ENCODE peak calls at places on chromosome 13, in eight cellular contexts. One of them, this sample, is unnamed.

GRCh38 chr13:61358599-61358998 is 57.0 kb downstream of the PCDH20 start:
- DNase-seq in stimulated activated CD8-positive, alpha-beta memory T cell treated with anti-CD3 and anti-CD28 coated beads, Interleukin-2, amount 100 ng/mL, for 48 hours: no peak
- DNase-seq in nucleus accumbens: no peak
- DNase-seq in iris pigment epithelial cell: no peak
- DNase-seq in endodermal cell: no peak
- DNase-seq in fibroblast of the conjunctiva: no peak
- DNase-seq in dermis blood vessel endothelial cell: no peak
- DNase-seq in T-cell: no peak
- DNase-seq in this sample: no peak

GRCh38 chr13:56351041-56351440 is 789.7 kb upstream of the PRR20A start:
- DNase-seq in dermis blood vessel endothelial cell: no peak
- DNase-seq in T-cell: no peak
- DNase-seq in iris pigment epithelial cell: no peak
- DNase-seq in endodermal cell: peak; percentile 64
- DNase-seq in nucleus accumbens: no peak
- DNase-seq in fibroblast of the conjunctiva: no peak
- DNase-seq in stimulated activated CD8-positive, alpha-beta memory T cell treated with anti-CD3 and anti-CD28 coated beads, Interleukin-2, amount 100 ng/mL, for 48 hours: no peak
- DNase-seq in this sample: no peak

GRCh38 chr13:94617389-94618000 is 15.8 kb downstream of the GPR180 start:
- DNase-seq in T-cell: peak; percentile 13
- DNase-seq in fibroblast of the conjunctiva: no peak
- DNase-seq in iris pigment epithelial cell: no peak
- DNase-seq in nucleus accumbens: no peak
- DNase-seq in dermis blood vessel endothelial cell: peak; percentile 53
- DNase-seq in stimulated activated CD8-positive, alpha-beta memory T cell treated with anti-CD3 and anti-CD28 coated beads, Interleukin-2, amount 100 ng/mL, for 48 hours: no peak
- DNase-seq in endodermal cell: peak; percentile 49
- DNase-seq in this sample: no peak

GRCh38 chr13:101875717-101876393 is 423.4 kb downstream of the ITGBL1 start:
- DNase-seq in nucleus accumbens: no peak
- DNase-seq in iris pigment epithelial cell: peak; percentile 98
- DNase-seq in fibroblast of the conjunctiva: peak; percentile 45
- DNase-seq in T-cell: no peak
- DNase-seq in dermis blood vessel endothelial cell: no peak
- DNase-seq in stimulated activated CD8-positive, alpha-beta memory T cell treated with anti-CD3 and anti-CD28 coated beads, Interleukin-2, amount 100 ng/mL, for 48 hours: no peak
- DNase-seq in endodermal cell: no peak
- DNase-seq in this sample: no peak

GRCh38 chr13:106989866-106990265 is 421.9 kb upstream of the ARGLU1 start:
- DNase-seq in nucleus accumbens: no peak
- DNase-seq in fibroblast of the conjunctiva: no peak
- DNase-seq in iris pigment epithelial cell: no peak
- DNase-seq in T-cell: no peak
- DNase-seq in dermis blood vessel endothelial cell: no peak
- DNase-seq in stimulated activated CD8-positive, alpha-beta memory T cell treated with anti-CD3 and anti-CD28 coated beads, Interleukin-2, amount 100 ng/mL, for 48 hours: no peak
- DNase-seq in endodermal cell: no peak
- DNase-seq in this sample: no peak

GRCh38 chr13:44884076-44884729 is 105.1 kb downstream of the NUFIP1 start:
- DNase-seq in fibroblast of the conjunctiva: no peak
- DNase-seq in stimulated activated CD8-positive, alpha-beta memory T cell treated with anti-CD3 and anti-CD28 coated beads, Interleukin-2, amount 100 ng/mL, for 48 hours: no peak
- DNase-seq in iris pigment epithelial cell: peak; percentile 83
- DNase-seq in nucleus accumbens: no peak
- DNase-seq in T-cell: no peak
- DNase-seq in endodermal cell: no peak
- DNase-seq in dermis blood vessel endothelial cell: peak; percentile 83
- DNase-seq in this sample: no peak

GRCh38 chr13:50400930-50401553 is 385.8 kb downstream of the KCNRG start:
- DNase-seq in dermis blood vessel endothelial cell: peak; percentile 64
- DNase-seq in fibroblast of the conjunctiva: peak; percentile 64
- DNase-seq in nucleus accumbens: peak; percentile 41
- DNase-seq in iris pigment epithelial cell: peak; percentile 85
- DNase-seq in T-cell: no peak
- DNase-seq in endodermal cell: no peak
- DNase-seq in stimulated activated CD8-positive, alpha-beta memory T cell treated with anti-CD3 and anti-CD28 coated beads, Interleukin-2, amount 100 ng/mL, for 48 hours: no peak
- DNase-seq in this sample: peak; percentile 56

GRCh38 chr13:51999525-51999924 is 11.7 kb downstream of the ATP7B start:
- DNase-seq in fibroblast of the conjunctiva: no peak
- DNase-seq in stimulated activated CD8-positive, alpha-beta memory T cell treated with anti-CD3 and anti-CD28 coated beads, Interleukin-2, amount 100 ng/mL, for 48 hours: no peak
- DNase-seq in nucleus accumbens: no peak
- DNase-seq in iris pigment epithelial cell: no peak
- DNase-seq in dermis blood vessel endothelial cell: no peak
- DNase-seq in endodermal cell: peak; percentile 69
- DNase-seq in T-cell: no peak
- DNase-seq in this sample: no peak

GRCh38 chr13:77310161-77310560 is 16.7 kb downstream of the MYCBP2 start:
- DNase-seq in stimulated activated CD8-positive, alpha-beta memory T cell treated with anti-CD3 and anti-CD28 coated beads, Interleukin-2, amount 100 ng/mL, for 48 hours: no peak
- DNase-seq in endodermal cell: no peak
- DNase-seq in iris pigment epithelial cell: no peak
- DNase-seq in T-cell: no peak
- DNase-seq in dermis blood vessel endothelial cell: peak; percentile 51
- DNase-seq in fibroblast of the conjunctiva: no peak
- DNase-seq in nucleus accumbens: no peak
- DNase-seq in this sample: no peak

GRCh38 chr13:32229443-32229842 is 85.7 kb downstream of the ZAR1L start:
- DNase-seq in endodermal cell: no peak
- DNase-seq in fibroblast of the conjunctiva: no peak
- DNase-seq in iris pigment epithelial cell: peak; percentile 54
- DNase-seq in nucleus accumbens: no peak
- DNase-seq in stimulated activated CD8-positive, alpha-beta memory T cell treated with anti-CD3 and anti-CD28 coated beads, Interleukin-2, amount 100 ng/mL, for 48 hours: no peak
- DNase-seq in dermis blood vessel endothelial cell: no peak
- DNase-seq in T-cell: no peak
- DNase-seq in this sample: no peak

GRCh38 chr13:30847697-30848307 is 58.3 kb upstream of the MEDAG start:
- DNase-seq in dermis blood vessel endothelial cell: peak; percentile 79
- DNase-seq in endodermal cell: no peak
- DNase-seq in fibroblast of the conjunctiva: peak; percentile 95
- DNase-seq in stimulated activated CD8-positive, alpha-beta memory T cell treated with anti-CD3 and anti-CD28 coated beads, Interleukin-2, amount 100 ng/mL, for 48 hours: no peak
- DNase-seq in nucleus accumbens: no peak
- DNase-seq in T-cell: no peak
- DNase-seq in iris pigment epithelial cell: peak; percentile 99
- DNase-seq in this sample: no peak